ENCODE peak calls at places on chromosome 7, in four cellular contexts. H, F, W and J are unnamed samples.
A peak's percentile ranks its signal among the peaks of the same experiment; 100 is the strongest.

GRCh38 chr7:134900430-134900876 is 85.9 kb upstream of the AGBL3 start:
- DNase-seq in H (no peak), F (no peak), W (no peak), J (no peak)

GRCh38 chr7:10015687-10016086 is 958.0 kb upstream of the PHF14 start:
- DNase-seq in H (no peak), F (no peak), W (no peak), J (no peak)

GRCh38 chr7:106281127-106281526 is 3.7 kb downstream of the NAMPT start:
- DNase-seq in H (no peak), F (no peak), W (no peak), J (no peak)

GRCh38 chr7:119252962-119253361 is 1020.0 kb upstream of the KCND2 start:
- DNase-seq in H (no peak), F (no peak), W (no peak), J (no peak)

GRCh38 chr7:2654059-2654458 is 22.3 kb downstream of the TTYH3 start:
- DNase-seq in H (no peak), F (no peak), W (no peak), J (no peak)

GRCh38 chr7:141577043-141577839 is 26.0 kb downstream of the AGK start:
- DNase-seq in H (no peak), F (no peak), W (no peak), J (no peak)

GRCh38 chr7:20798081-20798693 is 11.5 kb upstream of the SP8 start:
- DNase-seq in H (peak; percentile 84), F (peak; percentile 76), W (peak; percentile 41), J (no peak)

GRCh38 chr7:1086588-1087461 is 1.1 kb upstream of the GPER1 start:
- DNase-seq in H (peak; percentile 88), F (peak; percentile 85), W (peak; percentile 73), J (peak; percentile 94)

GRCh38 chr7:467393-467828 is 52.2 kb downstream of the PDGFA start:
- DNase-seq in H (no peak), F (no peak), W (no peak), J (no peak)

GRCh38 chr7:137135654-137136350 is 207.7 kb downstream of the PTN start:
- DNase-seq in H (no peak), F (no peak), W (no peak), J (no peak)

GRCh38 chr7:101410743-101411476 is 48.2 kb downstream of the COL26A1 start:
- DNase-seq in H (peak; percentile 90), F (peak; percentile 26), W (peak; percentile 13), J (no peak)

GRCh38 chr7:22851140-22851539 is 28.5 kb upstream of the TOMM7 start:
- DNase-seq in H (no peak), F (no peak), W (peak; percentile 37), J (no peak)

GRCh38 chr7:137944168-137944567 is 57.7 kb downstream of the CREB3L2 start:
- DNase-seq in H (no peak), F (no peak), W (peak; percentile 23), J (no peak)